ENCODE peak calls at places on chromosome 5, in five cellular contexts. D is H1, X is IMR-90, Y is neuronal stem cell, Q is H9. Z is an unnamed sample.

GRCh38 chr5:113520429-113520828 is 6.9 kb downstream of the YTHDC2 start:
- DNase-seq in D (no peak), X (peak; percentile 70), Y (no peak), Q (no peak), Z (no peak)

GRCh38 chr5:173329370-173330150 is 1.3 kb upstream of the STC2 start:
- DNase-seq in D (no peak), X (no peak), Y (no peak), Q (peak; percentile 83), Z (peak; percentile 54)

GRCh38 chr5:15914603-15915002 is 265.0 kb downstream of the MARCHF11 start:
- DNase-seq in D (no peak), X (peak; percentile 25), Y (no peak), Q (no peak), Z (no peak)

GRCh38 chr5:10860645-10861455 is 99.8 kb upstream of the DAP start:
- DNase-seq in D (no peak), X (peak; percentile 84), Y (no peak), Q (no peak), Z (peak; percentile 51)

GRCh38 chr5:29370248-29370647 is 1823.2 kb upstream of the CDH6 start:
- DNase-seq in D (no peak), X (no peak), Y (no peak), Q (no peak), Z (no peak)

GRCh38 chr5:97383996-97384395 is 200.9 kb upstream of the RIOK2 start:
- DNase-seq in D (no peak), X (peak; percentile 36), Y (no peak), Q (no peak), Z (no peak)

GRCh38 chr5:13739462-13739861 is 205.0 kb downstream of the DNAH5 start:
- DNase-seq in D (no peak), X (no peak), Y (no peak), Q (no peak), Z (no peak)

GRCh38 chr5:142823176-142823575 is 53.0 kb downstream of the ARHGAP26 start:
- DNase-seq in D (no peak), X (no peak), Y (no peak), Q (no peak), Z (no peak)

GRCh38 chr5:78467140-78467539 is 106.7 kb downstream of the SCAMP1 start:
- DNase-seq in D (no peak), X (no peak), Y (no peak), Q (no peak), Z (no peak)

GRCh38 chr5:98603456-98603855 is 170.0 kb upstream of the RGMB start:
- DNase-seq in D (no peak), X (no peak), Y (no peak), Q (no peak), Z (no peak)

GRCh38 chr5:152170350-152170749 is 234.7 kb downstream of the NMUR2 start:
- DNase-seq in D (no peak), X (no peak), Y (no peak), Q (no peak), Z (no peak)

GRCh38 chr5:81579525-81579924 is 171.4 kb downstream of the SSBP2 start:
- DNase-seq in D (no peak), X (peak; percentile 11), Y (no peak), Q (no peak), Z (peak; percentile 56)

GRCh38 chr5:126003309-126003708 is 419.9 kb upstream of the GRAMD2B start:
- DNase-seq in D (no peak), X (peak; percentile 83), Y (no peak), Q (no peak), Z (peak; percentile 26)

GRCh38 chr5:78806544-78806943 is 158.0 kb upstream of the LHFPL2 start:
- DNase-seq in D (no peak), X (peak; percentile 94), Y (no peak), Q (no peak), Z (peak; percentile 74)

GRCh38 chr5:127875235-127876021 is 172.2 kb downstream of the CCDC192 start:
- DNase-seq in D (peak; percentile 1), X (peak; percentile 52), Y (peak; percentile 14), Q (peak; percentile 62), Z (peak; percentile 72)

GRCh38 chr5:172420215-172420934 is 34.0 kb downstream of the SH3PXD2B start:
- DNase-seq in D (no peak), X (peak; percentile 94), Y (no peak), Q (peak; percentile 70), Z (peak; percentile 62)

GRCh38 chr5:113757508-113757907 is 244.0 kb downstream of the YTHDC2 start:
- DNase-seq in D (no peak), X (no peak), Y (no peak), Q (no peak), Z (no peak)

GRCh38 chr5:129246088-129246487 is 151.5 kb downstream of the ISOC1 start:
- DNase-seq in D (no peak), X (no peak), Y (no peak), Q (no peak), Z (no peak)

GRCh38 chr5:142000709-142001484 is 11.9 kb downstream of the GNPDA1 start:
- DNase-seq in D (no peak), X (no peak), Y (no peak), Q (no peak), Z (peak; percentile 28)

GRCh38 chr5:76580983-76581382 is 42.2 kb downstream of the F2RL2 start:
- DNase-seq in D (no peak), X (no peak), Y (no peak), Q (no peak), Z (no peak)

GRCh38 chr5:174204914-174205313 is 159.4 kb downstream of the NSG2 start:
- DNase-seq in D (peak; percentile 39), X (no peak), Y (peak; percentile 46), Q (peak; percentile 86), Z (no peak)

GRCh38 chr5:141017943-141018342 is 33.2 kb upstream of the PCDHB1 start:
- DNase-seq in D (no peak), X (no peak), Y (no peak), Q (no peak), Z (no peak)

GRCh38 chr5:35319231-35320002 is 89.1 kb upstream of the PRLR start:
- DNase-seq in D (no peak), X (peak; percentile 2), Y (no peak), Q (no peak), Z (peak; percentile 62)

GRCh38 chr5:1961952-1962595 is 79.3 kb upstream of the IRX4 start:
- DNase-seq in D (no peak), X (no peak), Y (no peak), Q (no peak), Z (no peak)

GRCh38 chr5:107806271-107806670 is 135.5 kb upstream of the EFNA5 start:
- DNase-seq in D (no peak), X (no peak), Y (no peak), Q (no peak), Z (no peak)

GRCh38 chr5:180294913-180295555 is 3.2 kb upstream of the MAPK9 start:
- DNase-seq in D (no peak), X (no peak), Y (no peak), Q (no peak), Z (no peak)

GRCh38 chr5:56054651-56055050 is 59.9 kb upstream of the IL6ST start:
- DNase-seq in D (no peak), X (peak; percentile 36), Y (no peak), Q (no peak), Z (peak; percentile 50)

DNA sequence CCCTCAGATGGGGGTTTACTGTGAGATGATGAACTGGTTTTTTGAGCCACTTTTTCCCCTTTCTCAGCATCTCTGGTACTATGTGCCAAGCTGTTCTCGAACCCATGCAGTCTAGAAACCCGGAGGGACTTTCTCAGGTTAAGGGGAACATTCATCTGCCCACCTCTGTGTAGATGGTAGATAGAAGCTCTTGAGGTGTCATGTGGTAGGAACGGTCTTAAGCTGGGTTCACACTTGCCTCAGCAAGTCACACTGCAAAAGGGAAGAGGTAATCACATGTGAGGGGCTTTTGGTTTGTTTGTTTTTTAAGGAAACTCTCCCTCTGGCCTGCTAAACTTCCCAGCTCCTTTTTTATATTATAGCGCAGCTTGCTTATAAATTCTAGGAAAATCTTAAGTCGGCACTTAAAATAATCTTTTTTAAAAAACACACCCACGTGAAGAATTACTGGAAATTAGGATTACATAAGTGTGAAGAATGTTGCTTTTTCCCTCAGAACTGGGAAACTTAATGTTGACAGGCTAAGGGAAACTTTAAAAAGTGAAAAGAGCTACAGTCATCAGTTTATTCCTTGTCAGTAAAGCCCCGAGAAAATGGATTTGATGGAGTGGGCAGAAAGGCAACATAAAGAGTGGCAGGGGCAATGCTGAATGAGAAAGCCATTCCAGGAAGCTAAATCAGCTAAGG is 430.2 kb downstream of the ARHGEF28 start:
- DNase-seq in D (no peak), X (no peak), Y (no peak), Q (no peak), Z (no peak)
- H3K14ac ChIP-seq in D (no peak overlapping the region), X (no peak overlapping the region), Y (no peak overlapping the region), Q (no peak overlapping the region), Z (no peak overlapping the region)

DNA sequence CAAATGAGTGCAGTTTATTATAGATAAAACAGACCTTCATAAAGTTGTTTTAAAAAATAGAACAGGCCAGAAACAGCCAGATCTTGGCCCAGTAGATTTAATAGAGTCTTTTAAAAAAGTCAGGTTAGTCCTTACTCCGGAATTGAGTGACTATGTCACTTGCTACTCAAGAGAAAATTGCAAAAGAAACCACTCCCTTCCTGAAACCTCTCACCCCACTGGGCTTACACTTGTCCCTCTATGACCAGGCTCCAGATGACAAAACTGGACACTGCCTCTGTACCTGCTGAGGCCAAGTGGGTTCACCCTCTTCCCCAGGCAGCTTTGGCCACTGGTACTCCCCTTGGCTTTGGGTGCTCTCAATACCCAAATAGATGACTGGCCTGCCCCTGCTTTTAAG is 357.2 kb upstream of the TRPC7 start:
- DNase-seq in D (no peak), X (no peak), Y (no peak), Q (no peak), Z (no peak)
- H2BK15ac ChIP-seq in D (no peak overlapping the region), X (no peak overlapping the region), Y (no peak overlapping the region), Q (no peak overlapping the region), Z (no peak overlapping the region)

GRCh38 chr5:74227081-74227480 is 413.4 kb downstream of the ENC1 start:
- DNase-seq in D (no peak), X (no peak), Y (no peak), Q (no peak), Z (no peak)

GRCh38 chr5:74233091-74233490 is 407.4 kb downstream of the ENC1 start:
- DNase-seq in D (no peak), X (no peak), Y (no peak), Q (no peak), Z (peak; percentile 22)

GRCh38 chr5:74233571-74233970 is 407.0 kb downstream of the ENC1 start:
- DNase-seq in D (no peak), X (peak; percentile 84), Y (no peak), Q (no peak), Z (peak; percentile 74)

GRCh38 chr5:74232281-74232680 is 408.2 kb downstream of the ENC1 start:
- DNase-seq in D (no peak), X (peak; percentile 92), Y (no peak), Q (no peak), Z (peak; percentile 56)

GRCh38 chr5:74231697-74232096 is 408.8 kb downstream of the ENC1 start:
- DNase-seq in D (no peak), X (no peak), Y (no peak), Q (no peak), Z (no peak)
- H3K14ac ChIP-seq in D (no peak overlapping the region), X (no peak overlapping the region), Y (no peak overlapping the region), Q (no peak overlapping the region), Z (no peak overlapping the region)

DNA sequence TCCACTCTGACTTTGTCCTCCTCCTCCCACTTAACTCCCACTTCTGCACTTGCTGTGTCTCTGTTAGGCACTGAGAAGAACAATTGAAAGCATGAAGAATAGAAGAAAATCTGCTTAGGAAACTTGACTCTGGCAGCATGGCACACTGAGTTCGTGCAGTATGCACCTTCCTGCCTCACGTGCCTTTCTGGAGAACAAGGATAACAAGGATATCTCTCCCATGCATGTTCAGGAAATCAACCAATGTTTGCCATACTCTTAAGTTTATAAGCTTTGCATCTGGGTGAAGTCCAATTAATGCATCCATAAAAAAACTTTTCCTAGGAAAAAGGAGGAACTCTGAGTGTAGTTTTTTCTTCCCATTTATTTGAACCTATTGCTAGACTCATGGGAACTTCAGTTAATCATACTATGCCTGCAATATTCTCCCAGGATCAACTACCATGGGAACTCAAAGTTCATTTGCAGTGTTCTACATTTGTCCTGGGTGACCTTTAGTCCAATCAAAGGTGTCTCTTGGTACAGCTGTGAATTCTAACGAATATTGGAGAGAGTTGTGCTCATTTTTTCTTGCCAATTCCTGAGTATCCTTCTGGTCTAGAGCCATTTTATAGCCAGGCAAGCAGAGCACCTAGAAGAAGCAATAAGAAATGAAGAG is 227.0 kb downstream of the ENC1 start:
- DNase-seq in D (no peak), X (no peak), Y (no peak), Q (no peak), Z (no peak)
- H2BK15ac ChIP-seq in D (no peak overlapping the region), X (no peak overlapping the region), Y (no peak overlapping the region), Q (no peak overlapping the region), Z (no peak overlapping the region)

Z was measured in mesenchymal stem cell.